ENCODE peak calls at places on chromosomes 5 and 9, in ten cellular contexts. F is kidney glomerular epithelial cell; N is AG20443; W is AG04449; P is AG08396; D is fibroblast of pulmonary artery; Z is Daoy; V is NCI-H2081; I is HTR-8/SVneo; O is CD8-positive, alpha-beta memory T cell. X is an unnamed sample.
A peak's percentile ranks its signal among the peaks of the same experiment; 100 is the strongest.

GRCh38 chr9:109014267-109015025 is 1.1 kb upstream of the CTNNAL1 start:
- DNase-seq in F (peak; percentile 48), N (peak; percentile 47), W (no peak), P (peak; percentile 50), D (peak; percentile 85), Z (peak; percentile 16), V (no peak), I (no peak), O (no peak), X (no peak)

GRCh38 chr9:98860871-98861293 is 53.4 kb downstream of the GALNT12 start:
- DNase-seq in F (no peak), N (peak; percentile 90), W (peak; percentile 73), P (peak; percentile 87), D (peak; percentile 90), Z (peak; percentile 84), V (no peak), I (peak; percentile 56), O (no peak), X (peak; percentile 96)

GRCh38 chr9:81720450-81721086 is 31.2 kb upstream of the TLE1 start:
- DNase-seq in F (peak; percentile 47), N (no peak), W (no peak), P (no peak), D (no peak), Z (no peak), V (no peak), I (no peak), O (no peak), X (no peak)

GRCh38 chr5:14745753-14746152 is 81.2 kb downstream of the OTULIN start:
- DNase-seq in F (no peak), N (no peak), W (no peak), P (no peak), D (no peak), Z (no peak), V (no peak), I (no peak), O (peak; percentile 75), X (no peak)

GRCh38 chr5:52139888-52140580 is 647.7 kb upstream of the ITGA1 start:
- DNase-seq in F (no peak), N (no peak), W (no peak), P (no peak), D (no peak), Z (no peak), V (peak; percentile 98), I (no peak), O (no peak), X (no peak)

GRCh38 chr5:115170924-115171510 is 1.3 kb upstream of the TRIM36 start:
- DNase-seq in F (no peak), N (no peak), W (no peak), P (no peak), D (no peak), Z (no peak), V (no peak), I (no peak), O (no peak), X (no peak)

GRCh38 chr5:108382784-108383358 is 973 bp upstream of the FBXL17 start:
- DNase-seq in F (peak; percentile 63), N (no peak), W (no peak), P (peak; percentile 6), D (no peak), Z (no peak), V (no peak), I (no peak), O (no peak), X (no peak)

GRCh38 chr5:135729582-135729879 is 104.9 kb upstream of the SLC25A48 start:
- DNase-seq in F (no peak), N (no peak), W (no peak), P (no peak), D (no peak), Z (no peak), V (no peak), I (no peak), O (no peak), X (no peak)

GRCh38 chr5:127930311-127930710 is 153.3 kb upstream of the SLC12A2 start:
- DNase-seq in F (peak; percentile 83), N (peak; percentile 38), W (no peak), P (peak; percentile 32), D (peak; percentile 87), Z (no peak), V (no peak), I (peak; percentile 15), O (no peak), X (no peak)

GRCh38 chr5:119453045-119453383 is 717 bp downstream of the HSD17B4 start:
- DNase-seq in F (no peak), N (peak; percentile 38), W (no peak), P (peak; percentile 25), D (peak; percentile 50), Z (no peak), V (no peak), I (peak; percentile 5), O (no peak), X (no peak)

GRCh38 chr9:132638240-132638639 is 31.5 kb downstream of the DDX31 start:
- DNase-seq in F (no peak), N (no peak), W (no peak), P (no peak), D (peak; percentile 9), Z (peak; percentile 17), V (no peak), I (no peak), O (no peak), X (peak; percentile 10)

GRCh38 chr5:149416977-149417713 is 38.1 kb upstream of the IL17B start:
- DNase-seq in F (no peak), N (no peak), W (no peak), P (no peak), D (no peak), Z (no peak), V (no peak), I (no peak), O (no peak), X (peak; percentile 64)

GRCh38 chr5:57221049-57221568 is 47.2 kb downstream of the GPBP1 start:
- DNase-seq in F (peak; percentile 51), N (peak; percentile 50), W (no peak), P (peak; percentile 29), D (peak; percentile 80), Z (peak; percentile 43), V (peak; percentile 36), I (peak; percentile 57), O (no peak), X (peak; percentile 28)

GRCh38 chr5:116507051-116507537 is 67.5 kb downstream of the SEMA6A start:
- DNase-seq in F (no peak), N (no peak), W (peak; percentile 10), P (no peak), D (peak; percentile 30), Z (no peak), V (no peak), I (no peak), O (no peak), X (no peak)

GRCh38 chr5:6961123-6961522 is 247.9 kb downstream of the TENT4A start:
- DNase-seq in F (no peak), N (no peak), W (no peak), P (no peak), D (no peak), Z (no peak), V (no peak), I (no peak), O (no peak), X (no peak)

GRCh38 chr9:20513126-20513913 is 109.0 kb downstream of the MLLT3 start:
- DNase-seq in F (no peak), N (no peak), W (no peak), P (no peak), D (no peak), Z (no peak), V (no peak), I (no peak), O (no peak), X (no peak)

GRCh38 chr5:126422994-126423788 is at the start of gene GRAMD2B:
- DNase-seq in F (peak; percentile 93), N (peak; percentile 90), W (peak; percentile 46), P (peak; percentile 85), D (peak; percentile 88), Z (peak; percentile 86), V (peak; percentile 88), I (peak; percentile 74), O (peak; percentile 78), X (peak; percentile 81)

GRCh38 chr9:113817171-113817570 is 58.9 kb upstream of the ZNF618 start:
- DNase-seq in F (no peak), N (no peak), W (no peak), P (no peak), D (no peak), Z (no peak), V (no peak), I (no peak), O (no peak), X (no peak)

GRCh38 chr9:33452828-33453271 is 5.5 kb upstream of the AQP3 start:
- DNase-seq in F (peak; percentile 67), N (peak; percentile 89), W (peak; percentile 42), P (peak; percentile 85), D (peak; percentile 85), Z (peak; percentile 95), V (peak; percentile 48), I (peak; percentile 77), O (peak; percentile 64), X (peak; percentile 23)

GRCh38 chr9:98532147-98532546 is 176.6 kb downstream of the GABBR2 start:
- DNase-seq in F (no peak), N (no peak), W (no peak), P (no peak), D (no peak), Z (no peak), V (no peak), I (no peak), O (no peak), X (no peak)

GRCh38 chr9:120878188-120879130 is 1.5 kb upstream of the PHF19 start:
- DNase-seq in F (no peak), N (no peak), W (no peak), P (no peak), D (no peak), Z (peak; percentile 35), V (no peak), I (no peak), O (no peak), X (no peak)

GRCh38 chr9:3173374-3173773 is 329.5 kb upstream of the PUM3 start:
- DNase-seq in F (no peak), N (no peak), W (no peak), P (no peak), D (no peak), Z (no peak), V (no peak), I (no peak), O (no peak), X (no peak)

GRCh38 chr9:107557236-107557990 is 67.8 kb upstream of the KLF4 start:
- DNase-seq in F (no peak), N (no peak), W (no peak), P (no peak), D (peak; percentile 25), Z (peak; percentile 54), V (no peak), I (no peak), O (no peak), X (no peak)

GRCh38 chr9:107710988-107711387 is 221.4 kb upstream of the KLF4 start:
- DNase-seq in F (no peak), N (no peak), W (no peak), P (no peak), D (no peak), Z (no peak), V (no peak), I (no peak), O (no peak), X (no peak)

GRCh38 chr5:142015781-142016533 is 3.1 kb upstream of the GNPDA1 start:
- DNase-seq in F (peak; percentile 54), N (no peak), W (no peak), P (no peak), D (peak; percentile 58), Z (peak; percentile 59), V (no peak), I (no peak), O (peak; percentile 58), X (no peak)

GRCh38 chr5:127648997-127649550 is at the start of gene CTXN3:
- DNase-seq in F (no peak), N (no peak), W (no peak), P (no peak), D (no peak), Z (no peak), V (peak; percentile 63), I (no peak), O (no peak), X (no peak)